ENCODE peak calls at places on chromosomes 13 and 19, in ten cellular contexts. O is ascending aorta; E is thoracic aorta; L is Caco-2; G is aorta; Z is CD8-positive, alpha-beta T cell; R is DND-41; V is tibial nerve; P is psoas muscle; Q is mesenchymal stem cell. N is an unnamed sample. For H3K4me1, the result is how much of the 10 kb centered on the place peaks cover.

GRCh38 chr13:111517641-111518010 is 197.2 kb downstream of the TEX29 start:
- DNase-seq in O (no peak), E (no peak), L (peak), G (no peak), Z (no peak), R (no peak), V (no peak), P (no peak), Q (no peak), N (no peak)

GRCh38 chr13:95524270-95524901 is 28.1 kb upstream of the CLDN10 start:
- DNase-seq in O (no peak), E (no peak), L (no peak), G (no peak), Z (no peak), R (no peak), V (no peak), P (no peak), Q (no peak), N (no peak)

GRCh38 chr19:1847684-1848398 is 442 bp downstream of the REXO1 start:
- DNase-seq in O (no peak), E (no peak), L (peak), G (peak), Z (no peak), R (no peak), V (no peak), P (peak), Q (peak), N (peak)

GRCh38 chr19:13163609-13164364 is 13.6 kb downstream of the IER2 start:
- DNase-seq in O (peak), E (no peak), L (peak), G (peak), Z (no peak), R (peak), V (peak), P (peak), Q (peak), N (peak)

GRCh38 chr13:98761979-98762616 is 9.6 kb upstream of the SLC15A1 start:
- DNase-seq in O (no peak), E (no peak), L (peak), G (no peak), Z (no peak), R (no peak), V (no peak), P (no peak), Q (no peak), N (no peak)

GRCh38 chr19:11480081-11480926 is 542 bp downstream of the ELAVL3 start:
- DNase-seq in O (no peak), E (no peak), L (no peak), G (no peak), Z (no peak), R (no peak), V (no peak), P (no peak), Q (no peak), N (no peak)

GRCh38 chr13:73258396-73258795 is 199.6 kb downstream of the KLF5 start:
- DNase-seq in O (no peak), E (no peak), L (no peak), G (no peak), Z (no peak), R (no peak), V (no peak), P (no peak), Q (peak), N (no peak)

GRCh38 chr13:44651209-44651608 is 75.1 kb upstream of the TSC22D1 start:
- DNase-seq in O (no peak), E (no peak), L (no peak), G (no peak), Z (no peak), R (no peak), V (no peak), P (no peak), Q (no peak), N (no peak)

GRCh38 chr19:48346161-48346560 is 17.6 kb downstream of the TMEM143 start:
- DNase-seq in O (no peak), E (no peak), L (no peak), G (no peak), Z (no peak), R (no peak), V (no peak), P (no peak), Q (no peak), N (no peak)

GRCh38 chr13:50526771-50527567 is 316.5 kb downstream of the DLEU7 start:
- DNase-seq in O (no peak), E (no peak), L (no peak), G (no peak), Z (no peak), R (peak), V (no peak), P (no peak), Q (no peak), N (no peak)

GRCh38 chr19:30148803-30149202 is 206.8 kb downstream of the URI1 start:
- DNase-seq in O (no peak), E (no peak), L (no peak), G (peak), Z (no peak), R (no peak), V (no peak), P (no peak), Q (no peak), N (no peak)

GRCh38 chr13:41740479-41740878 is 220.4 kb downstream of the VWA8 start:
- DNase-seq in O (no peak), E (no peak), L (no peak), G (no peak), Z (no peak), R (no peak), V (no peak), P (no peak), Q (no peak), N (no peak)

GRCh38 chr13:26949701-26950345 is 189.2 kb upstream of the GPR12 start:
- DNase-seq in O (no peak), E (no peak), L (peak), G (no peak), Z (no peak), R (no peak), V (no peak), P (no peak), Q (no peak), N (no peak)

GRCh38 chr13:32852568-32852967 is 163.7 kb upstream of the KL start:
- DNase-seq in O (no peak), E (no peak), L (no peak), G (no peak), Z (no peak), R (no peak), V (no peak), P (no peak), Q (peak), N (no peak)

DNA sequence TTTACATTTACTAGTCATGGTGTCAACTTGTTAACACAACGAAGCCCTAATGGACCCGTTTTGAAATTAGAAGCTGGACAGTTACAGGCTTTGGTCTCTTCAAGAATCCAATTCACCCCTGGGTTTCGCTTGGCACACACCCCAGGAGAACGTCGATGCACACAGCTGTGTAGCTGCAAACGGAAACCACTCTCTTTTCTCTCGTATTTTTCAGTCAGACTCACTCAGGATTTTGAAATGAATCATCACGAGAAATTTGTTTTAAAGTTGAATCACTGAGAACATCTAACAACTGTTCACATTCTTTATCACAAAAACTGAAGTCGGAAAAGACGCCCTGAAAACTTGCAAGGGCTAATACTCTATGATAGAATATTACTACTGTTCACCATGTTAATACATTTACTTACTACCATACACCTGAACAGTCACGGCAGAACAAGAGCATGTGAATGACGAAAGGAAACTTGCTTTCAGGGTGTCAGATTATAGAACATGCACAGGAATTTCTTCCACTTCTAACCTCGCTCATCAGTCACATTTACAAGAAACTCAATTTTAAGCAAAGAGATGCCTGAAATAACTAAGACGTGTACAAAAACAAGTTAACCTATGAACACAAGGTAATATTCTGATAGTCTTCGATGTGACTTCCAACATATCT is 4.7 kb downstream of the PNMA8A start:
- DNase-seq in O (peak), E (no peak), L (no peak), G (peak), Z (no peak), R (no peak), V (no peak), P (peak), Q (peak), N (no peak)
- H3K4me1 ChIP-seq in O (under half), E (under half), L (under half), G (under half), Z (under half), R (under half), V (under half), P (under half), Q (under half), N (under half)

GRCh38 chr19:4388171-4389063 is 11.9 kb downstream of the SH3GL1 start:
- DNase-seq in O (no peak), E (no peak), L (no peak), G (no peak), Z (no peak), R (no peak), V (no peak), P (peak), Q (no peak), N (no peak)
- H3K4me1 ChIP-seq in O (under half), E (under half), L (under half), G (under half), Z (under half), R (under half), V (half or more), P (half or more), Q (half or more), N (under half)

GRCh38 chr13:46109451-46109850 is 4.6 kb upstream of the CPB2 start:
- DNase-seq in O (no peak), E (no peak), L (no peak), G (no peak), Z (no peak), R (no peak), V (no peak), P (no peak), Q (no peak), N (no peak)
- H3K4me1 ChIP-seq in O (under half), E (under half), L (under half), G (under half), Z (under half), R (under half), V (under half), P (under half), Q (under half), N (under half)

GRCh38 chr19:38975861-38976271 is 324 bp upstream of the FBXO17 start:
- DNase-seq in O (no peak), E (no peak), L (peak), G (no peak), Z (no peak), R (no peak), V (no peak), P (no peak), Q (peak), N (no peak)

GRCh38 chr19:38977445-38978314 is 2.1 kb upstream of the FBXO17 start:
- DNase-seq in O (no peak), E (no peak), L (no peak), G (no peak), Z (no peak), R (no peak), V (no peak), P (no peak), Q (peak), N (no peak)

GRCh38 chr19:38974599-38975213 is 836 bp downstream of the FBXO17 start:
- DNase-seq in O (no peak), E (no peak), L (no peak), G (no peak), Z (no peak), R (no peak), V (no peak), P (no peak), Q (no peak), N (no peak)

GRCh38 chr19:38978315-38978689 is 2.8 kb upstream of the FBXO17 start:
- DNase-seq in O (no peak), E (no peak), L (no peak), G (no peak), Z (no peak), R (no peak), V (no peak), P (no peak), Q (no peak), N (no peak)

GRCh38 chr19:38975214-38975860 is at the start of gene FBXO17:
- DNase-seq in O (peak), E (no peak), L (peak), G (peak), Z (no peak), R (no peak), V (peak), P (peak), Q (peak), N (peak)
- H3K4me1 ChIP-seq in O (under half), E (under half), L (under half), G (under half), Z (under half), R (under half), V (under half), P (under half), Q (under half), N (under half)

GRCh38 chr13:80334582-80335260 is 6.2 kb downstream of the SPRY2 start:
- DNase-seq in O (no peak), E (no peak), L (no peak), G (no peak), Z (no peak), R (no peak), V (no peak), P (no peak), Q (peak), N (no peak)
- H3K4me1 ChIP-seq in O (under half), E (under half), L (under half), G (under half), Z (under half), R (under half), V (under half), P (under half), Q (under half), N (under half)